ENCODE peak calls at places on chromosomes 16 and 17, in five cellular contexts. R, C, X, Q and O are unnamed samples.

GRCh38 chr17:70202840-70203239 is 33.5 kb downstream of the KCNJ2 start:
- DNase-seq in C (no peak), X (no peak), R (no peak), Q (no peak), O (no peak)

GRCh38 chr17:47987240-47987835 is 16.4 kb downstream of the CDK5RAP3 start:
- DNase-seq in Q (no peak), R (no peak), C (peak), X (no peak), O (peak)

GRCh38 chr17:39999067-39999466 is 16.2 kb upstream of the CSF3 start:
- DNase-seq in Q (no peak), R (no peak), X (no peak), C (no peak), O (no peak)

GRCh38 chr16:66370786-66371684 is 4.5 kb downstream of the CDH5 start:
- DNase-seq in C (no peak), R (peak), Q (no peak), X (no peak), O (no peak)

GRCh38 chr17:17395885-17396284 is 80.9 kb upstream of the MED9 start:
- DNase-seq in R (no peak), Q (no peak), X (no peak), C (no peak), O (no peak)

GRCh38 chr17:43723697-43724359 is 34.8 kb downstream of the SOST start:
- DNase-seq in R (no peak), Q (peak), X (peak), C (peak), O (no peak)

GRCh38 chr17:63838586-63839184 is 3.8 kb downstream of the SMARCD2 start:
- DNase-seq in R (peak), X (peak), C (peak), Q (peak), O (peak)

GRCh38 chr16:51834131-51834530 is 683.1 kb upstream of the SALL1 start:
- DNase-seq in C (no peak), X (no peak), R (no peak), Q (peak), O (no peak)

GRCh38 chr17:77424585-77425344 is 284.0 kb downstream of the SEC14L1 start:
- DNase-seq in Q (peak), R (peak), C (peak), X (peak), O (no peak)

GRCh38 chr16:51392651-51393187 is 241.6 kb upstream of the SALL1 start:
- DNase-seq in Q (peak), X (peak), R (no peak), C (no peak), O (no peak)

GRCh38 chr16:64051826-64052225 is 1070.0 kb downstream of the CDH11 start:
- DNase-seq in R (no peak), C (no peak), X (peak), Q (peak), O (peak)

GRCh38 chr17:68346448-68346847 is 55.2 kb downstream of the ARSG start:
- DNase-seq in C (peak), R (no peak), Q (no peak), X (no peak), O (no peak)

GRCh38 chr16:17275076-17275732 is 195.6 kb downstream of the XYLT1 start:
- DNase-seq in C (peak), R (no peak), Q (peak), X (peak), O (no peak)

GRCh38 chr16:52611817-52612673 is 65.1 kb upstream of the TOX3 start:
- DNase-seq in X (no peak), C (peak), Q (no peak), R (no peak), O (peak)

GRCh38 chr17:79686476-79686875 is 44.3 kb upstream of the ENPP7 start:
- DNase-seq in X (no peak), Q (no peak), C (no peak), R (no peak), O (no peak)

GRCh38 chr17:44587339-44587738 is 30.1 kb downstream of the FZD2 start:
- DNase-seq in X (peak), R (no peak), Q (peak), C (peak), O (no peak)

GRCh38 chr17:7775058-7775457 is 57.5 kb downstream of the DNAH2 start:
- DNase-seq in R (no peak), Q (no peak), X (no peak), C (no peak), O (no peak)

GRCh38 chr16:13070268-13070667 is 168.9 kb downstream of the SHISA9 start:
- DNase-seq in Q (no peak), R (peak), C (peak), X (no peak), O (no peak)

GRCh38 chr16:51922476-51922875 is 624.5 kb downstream of the TOX3 start:
- DNase-seq in X (no peak), Q (no peak), R (no peak), C (no peak), O (no peak)

DNA sequence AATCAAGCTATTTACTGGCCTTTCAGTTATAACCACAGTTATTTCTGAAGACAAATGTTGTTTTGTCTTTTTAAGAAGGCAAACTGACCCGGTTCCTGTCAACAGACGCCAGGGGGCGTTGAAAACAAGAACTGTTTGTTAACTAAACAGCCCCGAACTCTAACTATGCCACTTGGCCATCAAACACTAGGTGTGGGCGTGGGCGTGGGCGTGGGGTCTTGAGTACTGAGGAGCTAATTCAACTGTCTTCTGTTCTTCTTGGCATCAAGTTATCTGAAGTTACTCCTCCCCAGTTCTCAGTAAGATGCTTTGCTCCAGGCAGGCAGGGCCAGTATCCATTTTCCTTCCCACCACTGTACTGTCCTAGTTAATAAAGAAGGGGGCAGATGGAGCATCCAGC is 63.3 kb upstream of the MTMR4 start:
- DNase-seq in R (peak), X (peak), C (peak), Q (no peak), O (peak)
- TF ChIP-seq CTCF in R (peak), X (peak), C (peak), Q (peak), O (peak)

GRCh38 chr17:56447166-56447565 is 146.3 kb upstream of the NOG start:
- DNase-seq in R (no peak), Q (no peak), C (no peak), X (peak), O (no peak)
- TF ChIP-seq CTCF in R (no peak), Q (no peak), C (no peak), X (no peak), O (no peak)

DNA sequence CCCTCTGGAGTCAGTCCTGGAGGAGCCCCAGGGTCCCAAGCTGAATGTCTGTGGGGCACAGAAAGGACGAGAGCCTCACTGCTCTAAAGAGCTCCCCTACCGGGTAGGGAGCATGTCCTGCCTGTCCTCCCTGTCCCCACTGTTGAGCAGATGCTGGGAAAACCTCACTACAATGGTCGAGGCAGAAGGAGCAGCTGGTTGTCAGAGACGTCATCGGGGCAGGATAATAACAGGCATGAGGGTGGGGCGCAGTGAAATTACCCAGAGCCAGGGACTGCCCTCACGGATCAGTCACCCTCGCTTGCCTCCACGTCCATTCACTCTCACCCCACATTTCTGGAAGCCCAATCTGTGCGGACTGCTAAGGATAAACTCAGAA is 538 bp downstream of the TM4SF5 start:
- DNase-seq in R (no peak), X (no peak), C (no peak), Q (no peak), O (no peak)
- TF ChIP-seq CTCF in R (no peak), X (no peak), C (no peak), Q (no peak), O (no peak)

GRCh38 chr17:55612691-55613141 is 101.5 kb upstream of the SMIM36 start:
- DNase-seq in Q (no peak), X (no peak), R (no peak), C (no peak), O (no peak)
- TF ChIP-seq CTCF in Q (no peak), X (no peak), R (no peak), C (no peak), O (no peak)

GRCh38 chr17:82647593-82648164 is 565 bp downstream of the WDR45B start:
- DNase-seq in R (no peak), Q (no peak), X (no peak), C (peak), O (no peak)
- TF ChIP-seq CTCF in R (no peak), Q (no peak), X (peak), C (no peak), O (no peak)

DNA sequence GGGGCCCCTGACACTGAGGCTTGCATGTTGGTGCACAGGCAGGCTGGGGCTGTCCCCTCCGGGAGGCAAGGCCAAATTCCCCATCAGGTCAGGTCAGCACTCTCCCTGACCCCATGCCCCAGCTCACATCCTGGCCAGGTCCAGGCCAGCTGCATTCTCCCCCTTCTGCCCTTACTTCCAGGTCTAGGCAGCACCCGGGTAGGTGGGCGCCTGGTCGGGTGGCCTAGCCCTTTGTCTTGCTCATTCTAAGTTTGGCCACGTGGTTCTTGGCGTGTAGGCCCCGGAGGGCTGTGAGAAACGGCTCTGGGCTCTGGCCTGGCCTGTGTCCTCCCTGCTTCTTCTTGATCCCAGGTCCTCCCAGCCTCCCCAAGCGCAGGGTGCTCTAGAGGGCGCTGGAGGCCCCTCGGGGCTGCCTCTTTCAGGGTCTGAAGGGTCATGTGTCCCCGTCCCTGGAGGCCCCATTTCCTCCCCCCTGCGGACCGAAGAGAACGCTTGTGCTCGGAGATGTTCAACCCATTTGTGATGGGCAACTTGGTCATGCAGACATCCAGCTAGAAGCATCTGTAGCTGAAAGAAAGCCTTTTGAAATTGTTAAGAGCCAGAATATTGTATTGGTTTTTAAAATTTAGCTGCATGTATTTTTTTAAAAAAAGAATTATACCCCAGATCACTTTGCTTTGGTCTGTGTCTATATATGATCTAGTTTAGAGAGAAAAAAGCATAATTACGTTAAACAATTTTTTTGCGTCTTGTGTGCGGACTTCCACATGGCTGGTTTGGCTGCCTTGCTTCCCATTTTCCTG is 6.7 kb downstream of the BAHCC1 start:
- DNase-seq in R (no peak), X (no peak), C (peak), Q (no peak), O (no peak)
- TF ChIP-seq CTCF in R (peak), X (peak), C (no peak), Q (peak), O (no peak)

GRCh38 chr16:21985524-21985923 is 15.4 kb downstream of the PDZD9 start:
- DNase-seq in C (no peak), Q (no peak), X (no peak), R (no peak), O (peak)
- TF ChIP-seq CTCF in C (no peak), Q (no peak), X (no peak), R (no peak), O (no peak)

GRCh38 chr16:4533490-4533889 is 5.1 kb downstream of the CDIP1 start:
- DNase-seq in R (no peak), X (no peak), Q (no peak), C (no peak), O (no peak)

GRCh38 chr16:4534151-4534790 is 4.3 kb downstream of the CDIP1 start:
- DNase-seq in X (no peak), Q (no peak), R (no peak), C (peak), O (no peak)

GRCh38 chr16:4529085-4530060 is 9.2 kb downstream of the CDIP1 start:
- DNase-seq in C (peak), Q (peak), X (peak), R (no peak), O (no peak)

GRCh38 chr16:4531816-4532215 is 6.8 kb downstream of the CDIP1 start:
- DNase-seq in X (no peak), C (no peak), Q (no peak), R (no peak), O (no peak)

DNA sequence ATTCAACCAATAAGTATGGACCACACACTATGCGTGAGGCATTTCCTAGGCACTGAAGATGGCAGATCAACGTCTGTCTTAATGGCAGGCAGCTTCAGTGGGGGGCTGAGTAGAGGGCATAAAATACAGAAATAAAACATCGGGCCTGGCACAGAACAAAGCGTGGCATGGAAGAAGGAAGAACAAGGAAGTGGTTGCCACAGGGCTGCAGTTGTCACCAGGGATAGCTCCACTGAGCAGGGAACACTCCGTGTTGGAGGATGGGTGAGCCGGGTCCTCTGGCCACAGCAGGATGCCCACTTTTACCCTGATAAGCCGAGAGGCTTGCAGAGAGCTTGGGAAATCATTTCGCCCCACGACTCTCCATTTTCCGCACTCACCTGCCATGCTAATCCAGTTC is 6.3 kb downstream of the CDIP1 start:
- DNase-seq in X (no peak), Q (no peak), R (no peak), C (no peak), O (no peak)
- TF ChIP-seq CTCF in X (no peak), Q (no peak), R (no peak), C (no peak), O (no peak)